ENCODE peak calls at places on chromosomes 12 and 14, in ten cellular contexts. I is RWPE1, V is endothelial cell, X is heart left ventricle, L is EL, Z is heart right ventricle, K is mesendoderm, B is anterior cingulate cortex, E is fibroblast of the conjunctiva, A is retinal pigment epithelial cell. N is an unnamed sample.

GRCh38 chr12:85425926-85426325 is 145.9 kb downstream of the ALX1 start:
- DNase-seq in K (no peak), E (no peak), L (no peak), V (no peak), B (no peak), X (no peak), A (no peak), I (no peak), Z (no peak), N (no peak)

GRCh38 chr12:98895086-98895651 is 250.1 kb downstream of the APAF1 start:
- DNase-seq in B (peak), L (no peak), X (no peak), Z (no peak), K (peak), I (no peak), V (peak), A (no peak), E (no peak), N (no peak)

GRCh38 chr14:88792572-88793258 is at the start of gene EML5:
- DNase-seq in B (peak), E (peak), V (peak), Z (peak), I (peak), K (peak), L (peak), A (peak), X (peak), N (peak)

GRCh38 chr12:2212971-2213869 is 160.4 kb downstream of the CACNA1C start:
- DNase-seq in X (no peak), L (no peak), Z (no peak), A (no peak), B (peak), V (no peak), K (peak), E (no peak), I (no peak), N (no peak)

GRCh38 chr12:57657744-57658143 is 24.7 kb upstream of the B4GALNT1 start:
- DNase-seq in X (no peak), B (no peak), A (peak), E (peak), L (no peak), Z (no peak), K (no peak), V (no peak), I (peak), N (no peak)

GRCh38 chr14:105147701-105148603 is 20.6 kb downstream of the JAG2 start:
- DNase-seq in B (no peak), L (no peak), K (no peak), V (no peak), A (no peak), E (no peak), I (no peak), Z (no peak), X (no peak), N (peak)

GRCh38 chr14:53458368-53458814 is 305.3 kb upstream of the DDHD1 start:
- DNase-seq in B (no peak), A (peak), V (no peak), K (peak), Z (no peak), E (no peak), X (no peak), L (peak), I (peak), N (no peak)

GRCh38 chr12:124551268-124552144 is 15.9 kb downstream of the NCOR2 start:
- DNase-seq in X (peak), V (peak), I (peak), A (no peak), E (no peak), B (peak), L (no peak), Z (peak), K (peak), N (peak)

GRCh38 chr12:8948711-8949524 is 527 bp downstream of the M6PR start:
- DNase-seq in E (no peak), Z (peak), L (peak), B (no peak), K (peak), V (peak), I (peak), A (no peak), X (no peak), N (no peak)

GRCh38 chr14:75861161-75861621 is 120.6 kb downstream of the TGFB3 start:
- DNase-seq in B (no peak), I (no peak), A (no peak), K (peak), X (no peak), E (no peak), L (peak), V (no peak), Z (no peak), N (no peak)

GRCh38 chr12:126582231-126582630 is 1517.0 kb downstream of the AACS start:
- DNase-seq in B (no peak), K (peak), A (peak), X (no peak), V (no peak), L (no peak), I (peak), E (no peak), Z (no peak), N (no peak)

GRCh38 chr14:102442241-102443211 is 67.0 kb downstream of the ANKRD9 start:
- DNase-seq in E (no peak), L (no peak), V (no peak), X (no peak), A (no peak), Z (no peak), B (no peak), K (no peak), I (peak), N (no peak)

GRCh38 chr12:27219693-27220056 is 24.4 kb upstream of the STK38L start:
- DNase-seq in I (no peak), K (no peak), A (no peak), X (no peak), L (no peak), V (no peak), Z (no peak), E (no peak), B (no peak), N (no peak)

GRCh38 chr12:127355061-127355820 is 911.7 kb upstream of the TMEM132C start:
- DNase-seq in A (no peak), X (no peak), I (peak), V (no peak), L (peak), E (no peak), Z (no peak), K (peak), B (no peak), N (no peak)

GRCh38 chr12:112998997-112999767 is 20.9 kb downstream of the OAS2 start:
- DNase-seq in V (no peak), Z (no peak), X (no peak), E (no peak), I (no peak), A (no peak), B (no peak), L (no peak), K (no peak), N (no peak)

GRCh38 chr12:54277823-54278276 is 2.1 kb downstream of the CBX5 start:
- DNase-seq in B (no peak), L (peak), X (no peak), Z (no peak), V (no peak), I (no peak), A (no peak), K (peak), E (no peak), N (no peak)

GRCh38 chr14:105196228-105196960 is 15.3 kb upstream of the NUDT14 start:
- DNase-seq in K (peak), I (no peak), X (peak), Z (peak), V (peak), E (no peak), A (no peak), L (no peak), B (no peak), N (peak)

GRCh38 chr12:21941522-21942376 is 523 bp upstream of the ABCC9 start:
- DNase-seq in B (no peak), L (peak), A (peak), Z (peak), E (peak), X (peak), V (peak), K (peak), I (no peak), N (peak)

GRCh38 chr14:36604757-36605505 is 22.5 kb upstream of the NKX2-8 start:
- DNase-seq in V (peak), A (peak), B (no peak), I (peak), E (peak), L (peak), K (peak), Z (peak), X (peak), N (no peak)

GRCh38 chr14:26410189-26410685 is 187.6 kb downstream of the NOVA1 start:
- DNase-seq in X (no peak), V (no peak), Z (no peak), I (no peak), L (no peak), E (no peak), B (no peak), A (peak), K (no peak), N (no peak)

GRCh38 chr12:66823857-66824570 is 145.1 kb upstream of the GRIP1 start:
- DNase-seq in K (peak), I (peak), B (no peak), L (peak), A (peak), E (no peak), X (no peak), Z (no peak), V (no peak), N (no peak)

GRCh38 chr12:50201987-50202521 is 34.9 kb upstream of the CERS5 start:
- DNase-seq in V (no peak), B (no peak), L (peak), Z (no peak), K (peak), X (no peak), I (peak), E (no peak), A (no peak), N (no peak)

GRCh38 chr12:103928736-103929050 is 1.5 kb upstream of the HSP90B1 start:
- DNase-seq in A (no peak), Z (peak), X (no peak), V (no peak), K (no peak), E (no peak), I (no peak), B (peak), L (no peak), N (peak)

GRCh38 chr14:102333795-102334415 is 14.4 kb downstream of the ZNF839 start:
- DNase-seq in I (no peak), B (no peak), X (no peak), Z (no peak), K (no peak), L (no peak), E (no peak), V (no peak), A (no peak), N (no peak)

GRCh38 chr14:59228416-59228815 is 39.9 kb downstream of the DAAM1 start:
- DNase-seq in I (no peak), K (no peak), B (no peak), E (no peak), A (no peak), V (no peak), L (no peak), X (no peak), Z (no peak), N (no peak)